ENCODE peak calls at places on chromosomes 11 and 22, in ten cellular contexts. D is aorta; L is astrocyte; P is breast epithelium; J is naive thymus-derived CD4-positive, alpha-beta T cell; Z is PC-3; W is neural progenitor cell; T is ovary; M is mucosa of descending colon; B is A549. A is an unnamed sample. For H3K9me3, the result is how much of the 10 kb centered on the place peaks cover.

GRCh38 chr11:282171-282570 is 4.0 kb downstream of the NLRP6 start:
- DNase-seq in M (no peak), T (no peak), W (no peak), D (no peak), J (no peak), Z (no peak), L (no peak), P (peak), B (no peak), A (no peak)

GRCh38 chr11:19664896-19665548 is 47.6 kb upstream of the NAV2 start:
- DNase-seq in L (peak), D (no peak), M (no peak), Z (peak), P (no peak), J (no peak), B (no peak), W (no peak), T (no peak), A (no peak)

GRCh38 chr22:39106326-39106725 is 9.3 kb downstream of the APOBEC3H start:
- DNase-seq in J (no peak), T (no peak), W (no peak), L (no peak), M (no peak), D (no peak), Z (no peak), B (no peak), P (no peak), A (no peak)

GRCh38 chr22:38837414-38837813 is 6.4 kb downstream of the NPTXR start:
- DNase-seq in L (no peak), D (no peak), Z (no peak), W (no peak), P (no peak), J (no peak), M (no peak), B (no peak), T (no peak), A (no peak)

GRCh38 chr11:16772141-16772512 is 33.7 kb downstream of the C11orf58 start:
- DNase-seq in T (no peak), P (no peak), W (no peak), B (no peak), J (no peak), D (no peak), L (no peak), M (no peak), Z (no peak), A (no peak)

GRCh38 chr11:86209806-86210657 is 34.5 kb upstream of the EED start:
- DNase-seq in P (no peak), Z (no peak), J (no peak), M (no peak), T (no peak), W (no peak), L (no peak), B (no peak), D (no peak), A (no peak)

GRCh38 chr22:24180316-24181087 is 785 bp upstream of the SUSD2 start:
- DNase-seq in Z (no peak), B (no peak), L (no peak), M (peak), W (no peak), D (no peak), J (no peak), T (no peak), P (no peak), A (no peak)

GRCh38 chr11:83826078-83826477 is 539.9 kb upstream of the CCDC90B start:
- DNase-seq in T (no peak), W (no peak), L (no peak), Z (no peak), M (no peak), P (no peak), J (no peak), B (no peak), D (no peak), A (no peak)

GRCh38 chr22:37906364-37907008 is 389 bp downstream of the MICALL1 start:
- DNase-seq in P (no peak), T (no peak), M (peak), L (no peak), B (no peak), W (peak), Z (no peak), J (no peak), D (no peak), A (no peak)

GRCh38 chr11:130629039-130629438 is 180.6 kb downstream of the ADAMTS15 start:
- DNase-seq in L (peak), T (no peak), P (no peak), Z (peak), D (no peak), B (no peak), W (no peak), M (no peak), J (no peak), A (no peak)

GRCh38 chr11:121536116-121536515 is 83.3 kb upstream of the SORL1-AS1 start:
- DNase-seq in T (no peak), Z (no peak), W (no peak), B (no peak), P (no peak), M (no peak), J (no peak), L (no peak), D (no peak), A (no peak)

GRCh38 chr11:12494699-12495098 is 117.3 kb downstream of the PARVA start:
- DNase-seq in M (no peak), T (no peak), P (no peak), Z (no peak), D (no peak), L (peak), B (no peak), W (no peak), J (no peak), A (no peak)

GRCh38 chr11:87417951-87418350 is 380.2 kb downstream of the TMEM135 start:
- DNase-seq in W (peak), J (no peak), P (no peak), M (no peak), B (no peak), D (no peak), Z (no peak), L (no peak), T (no peak), A (no peak)

GRCh38 chr11:130609121-130610035 is 160.9 kb downstream of the ADAMTS15 start:
- DNase-seq in L (no peak), D (peak), Z (no peak), W (no peak), B (no peak), J (no peak), P (no peak), T (peak), M (peak), A (no peak)

GRCh38 chr22:32839776-32840571 is 38.5 kb downstream of the TIMP3 start:
- DNase-seq in B (no peak), M (no peak), T (peak), Z (no peak), D (no peak), P (no peak), W (peak), J (no peak), L (peak), A (no peak)

GRCh38 chr11:29481721-29482120 is 535.1 kb downstream of the KCNA4 start:
- DNase-seq in Z (no peak), L (no peak), P (no peak), M (no peak), B (no peak), W (no peak), D (no peak), T (no peak), J (no peak), A (no peak)

GRCh38 chr11:45455536-45455935 is 169.4 kb upstream of the SYT13 start:
- DNase-seq in B (no peak), Z (no peak), J (no peak), D (no peak), M (no peak), L (no peak), P (no peak), T (no peak), W (no peak), A (no peak)

GRCh38 chr11:2173150-2173693 is 1.6 kb upstream of the TH start:
- DNase-seq in W (peak), L (no peak), J (no peak), Z (peak), T (no peak), P (no peak), M (no peak), B (no peak), D (no peak), A (no peak)

GRCh38 chr11:32821517-32821916 is 8.2 kb upstream of the PRRG4 start:
- DNase-seq in M (no peak), T (no peak), B (no peak), J (no peak), P (no peak), L (peak), Z (peak), W (no peak), D (no peak), A (no peak)

GRCh38 chr22:46028069-46028991 is 51.4 kb upstream of the WNT7B start:
- DNase-seq in Z (no peak), W (no peak), D (no peak), T (peak), P (no peak), L (no peak), B (no peak), J (no peak), M (no peak), A (no peak)

GRCh38 chr22:46731246-46732040 is 6.6 kb downstream of the CERK start:
- DNase-seq in T (no peak), M (peak), W (peak), P (no peak), B (no peak), J (no peak), L (no peak), Z (no peak), D (peak), A (no peak)

GRCh38 chr11:32088117-32088941 is 2.5 kb upstream of the RCN1 start:
- DNase-seq in L (peak), Z (peak), D (peak), P (no peak), M (no peak), J (no peak), W (no peak), T (peak), B (no peak), A (peak)

GRCh38 chr11:35432464-35432863 is 13.1 kb upstream of the SLC1A2 start:
- DNase-seq in M (no peak), Z (no peak), D (no peak), B (no peak), T (no peak), W (no peak), L (no peak), P (no peak), J (no peak), A (no peak)

GRCh38 chr11:102293873-102294601 is 23.2 kb upstream of the BIRC3 start:
- DNase-seq in T (no peak), D (no peak), M (no peak), L (no peak), J (peak), B (peak), Z (peak), W (peak), P (no peak), A (no peak)

GRCh38 chr22:43293661-43294392 is 49.3 kb downstream of the SCUBE1 start:
- DNase-seq in P (peak), M (peak), B (peak), D (no peak), T (peak), Z (peak), L (no peak), J (no peak), W (peak), A (no peak)

GRCh38 chr11:66970808-66971442 is 4.2 kb upstream of the C11orf86 start:
- DNase-seq in Z (peak), P (no peak), J (no peak), W (no peak), D (peak), B (peak), T (peak), L (peak), M (no peak), A (no peak)

GRCh38 chr22:16955678-16956210 is 52.3 kb downstream of the GAB4 start:
- DNase-seq in M (no peak), D (no peak), J (no peak), W (no peak), P (no peak), B (no peak), Z (no peak), T (no peak), L (no peak), A (no peak)

GRCh38 chr11:59117774-59118173 is 10.7 kb downstream of the FAM111B start:
- DNase-seq in Z (no peak), B (no peak), D (no peak), M (no peak), W (no peak), T (no peak), L (no peak), J (no peak), P (no peak), A (no peak)
- H3K9me3 ChIP-seq in Z (under half), B (under half), D (under half), M (under half), W (under half), T (under half), L (under half), J (under half), P (under half), A (under half)

GRCh38 chr22:28883917-28884753 is 763 bp downstream of the ZNRF3 start:
- DNase-seq in W (peak), Z (peak), T (peak), D (peak), B (peak), J (peak), L (no peak), P (no peak), M (peak), A (peak)

GRCh38 chr22:28882878-28883656 is at the start of gene ZNRF3:
- DNase-seq in P (peak), J (peak), L (peak), M (peak), T (peak), W (peak), Z (peak), B (peak), D (peak), A (peak)

GRCh38 chr22:28882545-28882877 is 861 bp upstream of the ZNRF3 start:
- DNase-seq in T (no peak), D (no peak), W (no peak), Z (no peak), B (no peak), M (no peak), P (no peak), J (no peak), L (no peak), A (no peak)

GRCh38 chr22:28884754-28885375 is 1.5 kb downstream of the ZNRF3 start:
- DNase-seq in W (peak), T (no peak), D (no peak), Z (peak), M (no peak), J (no peak), L (no peak), P (no peak), B (no peak), A (peak)

DNA sequence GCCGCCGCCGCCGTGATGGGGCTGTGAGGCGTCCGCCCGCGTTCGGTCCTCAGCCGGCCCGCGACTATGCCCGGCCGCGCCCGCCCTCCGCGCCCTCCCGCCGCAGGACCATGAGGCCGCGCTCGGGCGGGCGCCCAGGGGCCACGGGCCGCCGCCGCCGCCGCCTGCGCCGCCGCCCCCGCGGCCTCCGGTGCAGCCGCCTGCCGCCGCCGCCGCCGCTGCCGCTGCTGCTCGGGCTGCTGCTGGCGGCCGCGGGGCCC is 215 bp downstream of the ZNRF3 start:
- DNase-seq in B (no peak), P (no peak), M (no peak), Z (no peak), L (no peak), D (no peak), T (no peak), J (no peak), W (no peak), A (no peak)
- H3K4me3 ChIP-seq in B (peak), P (peak), M (peak), Z (peak), L (peak), D (peak), T (peak), J (no peak), W (peak), A (peak)

GRCh38 chr22:31492151-31492550 is 2.5 kb upstream of the EIF4ENIF1 start:
- DNase-seq in M (no peak), P (no peak), D (no peak), W (no peak), T (no peak), L (no peak), J (no peak), Z (no peak), B (no peak), A (no peak)

GRCh38 chr22:31495343-31495742 is 993 bp upstream of the SFI1 start:
- DNase-seq in J (no peak), W (no peak), T (no peak), P (no peak), L (no peak), D (no peak), Z (no peak), M (no peak), B (no peak), A (no peak)

GRCh38 chr22:31496007-31496734 is at the start of gene SFI1:
- DNase-seq in L (peak), T (peak), P (peak), J (peak), W (peak), B (peak), D (peak), Z (peak), M (peak), A (peak)

GRCh38 chr22:31497148-31497938 is 1.0 kb downstream of the SFI1 start:
- DNase-seq in L (no peak), W (no peak), B (no peak), Z (peak), P (no peak), D (no peak), M (no peak), T (no peak), J (peak), A (no peak)

DNA sequence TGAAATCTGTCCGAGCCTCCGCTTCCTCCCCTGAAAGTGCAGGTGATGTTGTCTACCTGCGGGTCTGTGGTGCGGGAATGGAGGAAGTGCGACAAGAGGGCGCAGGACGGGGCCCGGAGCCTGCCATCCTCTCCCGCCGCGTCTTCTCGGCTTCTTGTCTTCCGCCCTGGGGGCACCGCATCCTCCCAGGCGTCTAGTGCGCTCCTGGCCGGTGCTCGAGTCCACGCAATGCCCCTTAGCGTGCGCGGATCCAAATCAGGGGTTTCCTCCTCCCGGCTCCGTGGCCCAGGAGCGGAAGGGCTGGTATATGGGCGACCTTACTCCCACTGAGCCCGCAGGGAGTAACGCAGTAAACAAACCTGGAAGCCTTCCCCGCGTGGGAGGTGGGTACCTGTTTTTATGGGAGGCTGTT is 405 bp downstream of the SFI1 start:
- DNase-seq in T (no peak), L (no peak), M (peak), P (no peak), J (no peak), W (no peak), Z (no peak), B (no peak), D (peak), A (no peak)
- H3K9me3 ChIP-seq in T (under half), L (under half), M (under half), P (under half), J (under half), W (under half), Z (under half), B (under half), D (under half), A (under half)

GRCh38 chr22:35350539-35351503 is 30.1 kb upstream of the HMOX1 start:
- DNase-seq in D (peak), Z (peak), B (peak), W (peak), T (peak), M (peak), J (peak), P (peak), L (peak), A (peak)
- H3K4me3 ChIP-seq in D (peak), Z (peak), B (peak), W (peak), T (peak), M (no peak), J (peak), P (peak), L (peak), A (peak)

GRCh38 chr11:75114465-75114864 is 17.8 kb upstream of the OR2AT4 start:
- DNase-seq in D (no peak), Z (no peak), W (no peak), J (no peak), P (no peak), T (no peak), M (no peak), L (no peak), B (no peak), A (no peak)
- H3K9me3 ChIP-seq in D (under half), Z (under half), W (under half), J (under half), P (under half), T (under half), M (under half), L (under half), B (under half), A (under half)

DNA sequence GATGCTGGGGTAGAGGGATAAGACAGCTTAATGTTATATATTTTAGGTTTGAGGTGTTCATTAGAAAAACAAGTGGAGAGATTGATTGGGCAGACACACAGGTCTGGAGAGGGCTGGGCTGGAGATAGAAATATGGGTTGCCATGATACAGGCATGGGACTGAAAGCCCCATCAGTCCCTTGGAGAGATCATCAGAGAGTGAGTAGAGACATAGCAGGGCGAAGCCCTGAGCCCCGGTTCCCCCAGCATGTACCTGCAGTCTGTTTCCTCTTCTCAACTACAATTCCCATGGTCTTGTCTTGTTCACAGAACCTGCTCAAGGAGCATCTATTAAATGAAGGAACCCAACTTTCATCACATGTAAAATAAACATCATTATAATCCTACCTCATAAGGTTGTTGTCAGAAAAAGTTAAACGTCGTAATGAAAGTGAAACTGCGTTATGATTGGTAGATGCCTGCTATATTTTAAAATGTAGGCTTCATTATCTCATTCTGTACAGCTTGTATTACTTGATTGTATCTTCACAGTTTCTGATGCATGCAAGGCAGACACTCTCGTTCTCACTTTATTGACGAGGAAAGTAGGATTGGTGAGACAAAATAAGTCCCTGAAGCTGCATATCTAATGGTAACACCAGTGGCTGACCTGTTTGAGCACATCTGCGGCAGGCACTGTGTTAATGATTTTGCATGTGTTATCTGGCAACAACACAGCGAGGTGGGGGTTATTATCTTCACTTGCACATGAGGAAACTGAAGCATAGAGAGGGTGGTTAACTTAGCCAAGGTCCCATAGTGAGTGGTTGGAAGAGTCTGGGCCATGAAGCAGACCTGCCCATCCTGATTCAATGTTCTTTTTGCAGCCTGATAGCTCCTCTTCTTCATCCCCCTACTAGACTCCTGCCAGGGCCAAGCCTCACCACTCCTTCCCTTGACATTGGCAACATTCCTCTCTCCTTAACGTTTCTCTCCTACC is 63.5 kb downstream of the ENDOD1 start:
- DNase-seq in W (no peak), L (no peak), J (peak), T (no peak), M (no peak), D (no peak), P (no peak), B (no peak), Z (no peak), A (no peak)
- H3K4me3 ChIP-seq in W (no peak), L (no peak), J (peak), T (no peak), M (no peak), D (no peak), P (peak), B (no peak), Z (peak), A (no peak)

DNA sequence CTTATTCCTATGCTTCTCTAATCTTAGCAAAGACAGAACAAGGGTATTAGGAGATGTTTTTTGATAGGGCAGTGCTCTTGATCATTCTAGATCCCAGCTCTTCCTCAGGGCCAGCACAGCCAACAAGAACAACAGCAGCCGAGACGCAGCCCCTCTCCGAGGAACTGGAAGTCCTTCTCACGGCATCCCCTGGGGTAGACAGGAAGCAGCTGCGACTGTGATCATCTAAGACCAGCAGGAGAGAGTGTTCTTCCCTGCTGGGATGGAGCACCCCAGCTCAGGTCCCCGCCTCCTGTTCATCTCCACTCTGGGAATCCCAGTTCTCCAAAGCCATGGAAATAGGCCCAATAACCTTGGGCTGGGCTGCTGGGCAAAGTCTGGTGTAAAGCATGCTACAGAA is 29.6 kb downstream of the IRAG1 start:
- DNase-seq in D (no peak), T (no peak), L (no peak), J (no peak), M (no peak), B (no peak), W (no peak), P (no peak), Z (no peak), A (no peak)
- H3K9me3 ChIP-seq in D (under half), T (under half), L (under half), J (under half), M (under half), B (under half), W (under half), P (under half), Z (under half), A (under half)

A was measured in HAP-1.